ENCODE peak calls at places on chromosomes 1 and 21, in seven cellular contexts. L, F, K, V, B, R and P are unnamed samples.

GRCh38 chr1:220281159-220281574 is 8.9 kb upstream of the RAB3GAP2 start:
- DNase-seq in L (no peak), F (no peak), K (no peak), V (peak; percentile 33), B (no peak), R (no peak), P (no peak)

GRCh38 chr1:218351617-218352438 is 6.7 kb downstream of the TGFB2 start:
- DNase-seq in L (no peak), F (no peak), K (no peak), V (peak; percentile 66), B (no peak), R (no peak), P (peak; percentile 65)

GRCh38 chr1:31669433-31669785 is 24.7 kb upstream of the PEF1 start:
- DNase-seq in L (no peak), F (no peak), K (no peak), V (no peak), B (no peak), R (no peak), P (no peak)

GRCh38 chr1:104765115-104765514 is 1015.4 kb downstream of the AMY1C start:
- DNase-seq in L (no peak), F (no peak), K (no peak), V (no peak), B (no peak), R (no peak), P (no peak)

GRCh38 chr1:209641216-209642181 is 10.7 kb downstream of the LAMB3 start:
- DNase-seq in L (peak; percentile 91), F (peak; percentile 73), K (peak; percentile 69), V (no peak), B (no peak), R (peak; percentile 96), P (no peak)

GRCh38 chr1:234477373-234478151 is 1.4 kb downstream of the TARBP1 start:
- DNase-seq in L (no peak), F (no peak), K (no peak), V (no peak), B (no peak), R (no peak), P (no peak)

GRCh38 chr21:43188712-43189151 is 19.9 kb downstream of the CRYAA start:
- DNase-seq in L (no peak), F (peak; percentile 15), K (no peak), V (no peak), B (no peak), R (peak; percentile 39), P (peak; percentile 33)

GRCh38 chr1:214503553-214503952 is 47.8 kb downstream of the PTPN14 start:
- DNase-seq in L (no peak), F (no peak), K (no peak), V (peak; percentile 54), B (no peak), R (no peak), P (no peak)

GRCh38 chr1:165444897-165445370 is at the start of gene RXRG:
- DNase-seq in L (peak; percentile 52), F (no peak), K (peak; percentile 67), V (peak; percentile 0), B (no peak), R (peak; percentile 77), P (peak; percentile 87)

GRCh38 chr1:12177999-12178441 is 11.2 kb downstream of the TNFRSF1B start:
- DNase-seq in L (peak; percentile 81), F (no peak), K (peak; percentile 84), V (peak; percentile 93), B (peak; percentile 90), R (peak; percentile 88), P (no peak)

GRCh38 chr1:29096255-29096896 is 27.3 kb downstream of the TMEM200B start:
- DNase-seq in L (no peak), F (no peak), K (no peak), V (no peak), B (no peak), R (no peak), P (no peak)

GRCh38 chr1:43902058-43902831 is 31.4 kb upstream of the ARTN start:
- DNase-seq in L (no peak), F (no peak), K (no peak), V (no peak), B (no peak), R (no peak), P (no peak)

GRCh38 chr1:112444269-112444668 is 48.3 kb downstream of the CTTNBP2NL start:
- DNase-seq in L (no peak), F (no peak), K (no peak), V (peak; percentile 77), B (no peak), R (no peak), P (no peak)

GRCh38 chr1:84426376-84426775 is 28.1 kb downstream of the DNASE2B start:
- DNase-seq in L (no peak), F (no peak), K (no peak), V (no peak), B (no peak), R (no peak), P (no peak)

GRCh38 chr1:234874291-234875288 is 254.0 kb downstream of the TOMM20 start:
- DNase-seq in L (no peak), F (no peak), K (peak; percentile 65), V (no peak), B (no peak), R (no peak), P (no peak)

GRCh38 chr1:166858726-166859419 is 17.2 kb downstream of the TADA1 start:
- DNase-seq in L (no peak), F (no peak), K (no peak), V (no peak), B (no peak), R (no peak), P (no peak)

GRCh38 chr1:14964698-14965055 is 188.9 kb upstream of the TMEM51 start:
- DNase-seq in L (no peak), F (no peak), K (no peak), V (no peak), B (no peak), R (no peak), P (no peak)

GRCh38 chr1:40059292-40059959 is 18.9 kb downstream of the CAP1 start:
- DNase-seq in L (no peak), F (no peak), K (no peak), V (peak; percentile 70), B (no peak), R (no peak), P (peak; percentile 85)
- H3K36me3 ChIP-seq in L (peaks cover 46% of the 10 kb centered on the region), F (no peaks in the 10 kb centered on the region), K (peaks cover 50% of the 10 kb centered on the region), V (peaks cover 43% of the 10 kb centered on the region), B (peaks cover 39% of the 10 kb centered on the region), R (peaks cover 29% of the 10 kb centered on the region), P (peaks cover 84% of the 10 kb centered on the region)

GRCh38 chr1:114262314-114262960 is 108.8 kb upstream of the SYT6 start:
- DNase-seq in L (no peak), F (no peak), K (no peak), V (no peak), B (no peak), R (no peak), P (no peak)

GRCh38 chr1:114258633-114259032 is 105.0 kb upstream of the SYT6 start:
- DNase-seq in L (no peak), F (no peak), K (no peak), V (no peak), B (no peak), R (no peak), P (no peak)

GRCh38 chr1:114263343-114263742 is 109.7 kb upstream of the SYT6 start:
- DNase-seq in L (no peak), F (no peak), K (no peak), V (no peak), B (no peak), R (no peak), P (no peak)

GRCh38 chr1:114259517-114260160 is 106.0 kb upstream of the SYT6 start:
- DNase-seq in L (no peak), F (no peak), K (no peak), V (no peak), B (no peak), R (no peak), P (no peak)

DNA sequence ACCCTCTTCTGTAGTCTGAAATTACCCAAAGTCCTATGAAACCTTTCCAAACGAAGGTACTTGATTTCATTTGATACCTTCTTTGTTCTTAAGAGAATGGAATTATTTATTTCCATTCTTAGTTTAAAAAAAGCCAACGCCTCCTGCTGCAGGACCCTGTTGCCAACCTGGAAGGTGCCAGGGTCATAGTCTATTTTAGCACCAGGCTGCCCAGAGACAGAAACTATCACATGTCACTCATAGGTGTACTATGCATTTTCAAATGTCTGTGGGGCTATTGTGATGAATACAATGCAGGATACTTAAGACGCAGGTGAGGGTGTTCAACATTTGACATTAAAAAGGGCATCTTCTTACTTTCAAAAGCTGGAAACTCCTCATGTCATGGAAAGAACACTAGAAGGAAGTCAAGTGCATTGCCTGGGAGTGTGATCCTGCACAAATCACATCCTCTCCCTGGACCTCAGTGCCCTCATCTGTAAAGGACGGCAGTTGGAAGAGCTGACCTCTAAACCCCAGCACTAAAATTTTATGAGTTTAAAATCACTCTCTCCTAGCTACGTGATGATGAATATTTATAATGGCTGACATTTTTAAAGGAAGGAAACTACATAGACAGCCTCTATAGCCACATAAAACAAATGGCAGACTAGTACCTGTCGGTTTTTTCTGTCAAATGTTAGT is 107.3 kb upstream of the SYT6 start:
- DNase-seq in L (no peak), F (no peak), K (no peak), V (no peak), B (no peak), R (no peak), P (no peak)
- H3K36me3 ChIP-seq in L (no peaks in the 10 kb centered on the region), F (no peaks in the 10 kb centered on the region), K (no peaks in the 10 kb centered on the region), V (no peaks in the 10 kb centered on the region), B (no peaks in the 10 kb centered on the region), R (no peaks in the 10 kb centered on the region), P (no peaks in the 10 kb centered on the region)

GRCh38 chr21:45282283-45283018 is 5.2 kb downstream of the POFUT2 start:
- DNase-seq in L (no peak), F (no peak), K (peak; percentile 22), V (no peak), B (no peak), R (peak; percentile 64), P (no peak)

GRCh38 chr21:45280178-45280821 is 7.4 kb downstream of the POFUT2 start:
- DNase-seq in L (no peak), F (no peak), K (peak; percentile 21), V (no peak), B (no peak), R (peak; percentile 49), P (peak; percentile 35)

GRCh38 chr21:45279446-45280177 is 8.1 kb downstream of the POFUT2 start:
- DNase-seq in L (no peak), F (no peak), K (peak; percentile 34), V (no peak), B (no peak), R (peak; percentile 48), P (peak; percentile 30)

GRCh38 chr21:45281411-45282282 is 6.0 kb downstream of the POFUT2 start:
- DNase-seq in L (no peak), F (no peak), K (peak; percentile 42), V (no peak), B (no peak), R (peak; percentile 65), P (peak; percentile 45)

DNA sequence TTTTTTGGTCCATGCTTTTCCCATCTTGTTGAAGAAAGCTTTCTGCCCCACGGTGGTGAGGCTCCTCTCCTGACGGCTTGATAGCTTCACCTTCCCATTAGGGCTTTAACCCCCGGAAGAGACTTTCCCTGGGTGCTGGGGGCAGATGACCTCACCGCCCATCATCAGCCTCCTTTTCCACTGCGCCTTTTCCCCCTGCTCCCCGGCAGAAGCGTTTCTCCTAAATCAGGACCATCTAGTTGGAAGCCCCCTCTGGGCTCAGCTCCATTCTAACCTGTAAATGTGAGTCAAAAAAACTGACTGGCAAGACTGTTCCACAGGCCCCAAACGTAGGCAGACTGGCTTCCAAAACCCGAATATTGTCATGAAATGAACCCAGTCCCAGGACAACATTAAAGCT is 6.7 kb downstream of the POFUT2 start:
- DNase-seq in L (no peak), F (no peak), K (peak; percentile 18), V (no peak), B (no peak), R (peak; percentile 8), P (no peak)
- H3K36me3 ChIP-seq in L (peaks cover 96% of the 10 kb centered on the region), F (no peaks in the 10 kb centered on the region), K (peaks cover 97% of the 10 kb centered on the region), V (peaks cover 88% of the 10 kb centered on the region), B (peaks cover 76% of the 10 kb centered on the region), R (peaks cover 46% of the 10 kb centered on the region), P (peaks cover 93% of the 10 kb centered on the region)

GRCh38 chr1:154342132-154342531 is 16.8 kb downstream of the ATP8B2 start:
- DNase-seq in L (no peak), F (no peak), K (no peak), V (no peak), B (no peak), R (no peak), P (no peak)
- H3K36me3 ChIP-seq in L (peaks cover 99% of the 10 kb centered on the region), F (no peaks in the 10 kb centered on the region), K (peaks cover 97% of the 10 kb centered on the region), V (peaks cover 86% of the 10 kb centered on the region), B (peaks cover 65% of the 10 kb centered on the region), R (peaks cover 15% of the 10 kb centered on the region), P (peaks cover 60% of the 10 kb centered on the region)